ENCODE peak calls at places on chromosome 11, in seven cellular contexts. One of them, this sample, is unnamed. For H3K4me1, the result is how much of the 10 kb centered on the place peaks cover.

GRCh38 chr11:15670520-15671070 is 555.9 kb downstream of the INSC start:
- DNase-seq in Peyer's patch: no peak
- DNase-seq in stomach: no peak
- DNase-seq in esophagus squamous epithelium: no peak
- DNase-seq in transverse colon: no peak
- DNase-seq in endothelial cell of umbilical vein: no peak
- DNase-seq in IMR-90: peak
- DNase-seq in this sample: no peak

GRCh38 chr11:114678125-114679036 is at the start of gene NXPE2:
- DNase-seq in Peyer's patch: peak
- DNase-seq in stomach: no peak
- DNase-seq in esophagus squamous epithelium: no peak
- DNase-seq in transverse colon: peak
- DNase-seq in endothelial cell of umbilical vein: no peak
- DNase-seq in IMR-90: peak
- DNase-seq in this sample: no peak

GRCh38 chr11:110972640-110973039 is 260.4 kb upstream of the ARHGAP20 start:
- DNase-seq in Peyer's patch: no peak
- DNase-seq in stomach: no peak
- DNase-seq in esophagus squamous epithelium: no peak
- DNase-seq in transverse colon: no peak
- DNase-seq in endothelial cell of umbilical vein: no peak
- DNase-seq in IMR-90: peak
- DNase-seq in this sample: no peak

GRCh38 chr11:105588001-105588400 is 21.9 kb upstream of the GRIA4 start:
- DNase-seq in Peyer's patch: no peak
- DNase-seq in stomach: no peak
- DNase-seq in esophagus squamous epithelium: no peak
- DNase-seq in transverse colon: no peak
- DNase-seq in endothelial cell of umbilical vein: peak
- DNase-seq in IMR-90: peak
- DNase-seq in this sample: no peak

GRCh38 chr11:67117667-67118058 is 1.4 kb upstream of the KDM2A start:
- DNase-seq in Peyer's patch: peak
- DNase-seq in stomach: no peak
- DNase-seq in esophagus squamous epithelium: no peak
- DNase-seq in transverse colon: peak
- DNase-seq in endothelial cell of umbilical vein: peak
- DNase-seq in IMR-90: no peak
- DNase-seq in this sample: peak

GRCh38 chr11:2578006-2578933 is 121.5 kb downstream of the KCNQ1OT1 start:
- DNase-seq in Peyer's patch: peak
- DNase-seq in stomach: peak
- DNase-seq in esophagus squamous epithelium: no peak
- DNase-seq in transverse colon: peak
- DNase-seq in endothelial cell of umbilical vein: no peak
- DNase-seq in IMR-90: no peak
- DNase-seq in this sample: no peak

GRCh38 chr11:110490886-110491285 is 61.1 kb downstream of the FDX1 start:
- DNase-seq in Peyer's patch: no peak
- DNase-seq in stomach: no peak
- DNase-seq in esophagus squamous epithelium: no peak
- DNase-seq in transverse colon: no peak
- DNase-seq in endothelial cell of umbilical vein: no peak
- DNase-seq in IMR-90: peak
- DNase-seq in this sample: no peak

GRCh38 chr11:123321641-123322040 is 108.4 kb upstream of the GRAMD1B start:
- DNase-seq in Peyer's patch: no peak
- DNase-seq in stomach: no peak
- DNase-seq in esophagus squamous epithelium: no peak
- DNase-seq in transverse colon: no peak
- DNase-seq in endothelial cell of umbilical vein: no peak
- DNase-seq in IMR-90: no peak
- DNase-seq in this sample: no peak

GRCh38 chr11:18046116-18046777 is at the start of gene TPH1:
- DNase-seq in Peyer's patch: peak
- DNase-seq in stomach: peak
- DNase-seq in esophagus squamous epithelium: no peak
- DNase-seq in transverse colon: peak
- DNase-seq in endothelial cell of umbilical vein: no peak
- DNase-seq in IMR-90: peak
- DNase-seq in this sample: peak

GRCh38 chr11:85889676-85890579 is 34.7 kb downstream of the CCDC83 start:
- DNase-seq in Peyer's patch: no peak
- DNase-seq in stomach: no peak
- DNase-seq in esophagus squamous epithelium: no peak
- DNase-seq in transverse colon: no peak
- DNase-seq in endothelial cell of umbilical vein: no peak
- DNase-seq in IMR-90: peak
- DNase-seq in this sample: no peak

GRCh38 chr11:119747868-119748660 is 19.1 kb upstream of the NECTIN1 start:
- DNase-seq in Peyer's patch: no peak
- DNase-seq in stomach: no peak
- DNase-seq in esophagus squamous epithelium: no peak
- DNase-seq in transverse colon: no peak
- DNase-seq in endothelial cell of umbilical vein: no peak
- DNase-seq in IMR-90: no peak
- DNase-seq in this sample: no peak

GRCh38 chr11:118913411-118914125 is 12.2 kb downstream of the BCL9L start:
- DNase-seq in Peyer's patch: peak
- DNase-seq in stomach: no peak
- DNase-seq in esophagus squamous epithelium: no peak
- DNase-seq in transverse colon: no peak
- DNase-seq in endothelial cell of umbilical vein: no peak
- DNase-seq in IMR-90: no peak
- DNase-seq in this sample: no peak

GRCh38 chr11:122137081-122137793 is 21.2 kb upstream of the BLID start:
- DNase-seq in Peyer's patch: no peak
- DNase-seq in stomach: no peak
- DNase-seq in esophagus squamous epithelium: no peak
- DNase-seq in transverse colon: no peak
- DNase-seq in endothelial cell of umbilical vein: peak
- DNase-seq in IMR-90: peak
- DNase-seq in this sample: no peak

GRCh38 chr11:94020777-94021615 is at the start of gene HEPHL1:
- DNase-seq in Peyer's patch: no peak
- DNase-seq in stomach: no peak
- DNase-seq in esophagus squamous epithelium: no peak
- DNase-seq in transverse colon: no peak
- DNase-seq in endothelial cell of umbilical vein: no peak
- DNase-seq in IMR-90: peak
- DNase-seq in this sample: no peak

GRCh38 chr11:94024547-94024946 is 3.4 kb downstream of the HEPHL1 start:
- DNase-seq in Peyer's patch: no peak
- DNase-seq in stomach: no peak
- DNase-seq in esophagus squamous epithelium: no peak
- DNase-seq in transverse colon: no peak
- DNase-seq in endothelial cell of umbilical vein: no peak
- DNase-seq in IMR-90: no peak
- DNase-seq in this sample: no peak

GRCh38 chr11:94025695-94026394 is 4.7 kb downstream of the HEPHL1 start:
- DNase-seq in Peyer's patch: no peak
- DNase-seq in stomach: no peak
- DNase-seq in esophagus squamous epithelium: no peak
- DNase-seq in transverse colon: no peak
- DNase-seq in endothelial cell of umbilical vein: no peak
- DNase-seq in IMR-90: peak
- DNase-seq in this sample: no peak

GRCh38 chr11:94027210-94027609 is 6.1 kb downstream of the HEPHL1 start:
- DNase-seq in Peyer's patch: no peak
- DNase-seq in stomach: no peak
- DNase-seq in esophagus squamous epithelium: no peak
- DNase-seq in transverse colon: no peak
- DNase-seq in endothelial cell of umbilical vein: no peak
- DNase-seq in IMR-90: no peak
- DNase-seq in this sample: no peak

DNA sequence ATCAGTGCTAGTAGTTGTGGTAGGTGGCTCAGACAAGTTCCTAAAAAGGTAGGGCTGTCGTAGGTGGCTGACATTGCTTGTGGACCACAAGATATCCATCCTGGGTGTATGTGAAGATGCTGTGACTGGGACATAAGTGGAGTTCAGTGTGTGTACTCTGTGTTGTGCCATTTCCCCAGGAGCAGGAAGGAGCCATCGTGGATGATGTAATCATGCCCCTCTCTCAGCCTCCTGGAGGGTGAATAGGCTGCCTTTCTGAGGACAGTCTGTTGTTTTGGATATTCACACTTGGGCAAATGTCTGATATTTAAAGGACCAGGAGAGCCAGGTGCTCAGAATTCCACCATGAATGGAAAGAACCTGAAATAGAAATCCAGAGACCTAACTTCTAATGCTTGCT is 2.7 kb downstream of the HEPHL1 start:
- DNase-seq in Peyer's patch: no peak
- DNase-seq in stomach: no peak
- DNase-seq in esophagus squamous epithelium: no peak
- DNase-seq in transverse colon: no peak
- DNase-seq in endothelial cell of umbilical vein: no peak
- DNase-seq in IMR-90: no peak
- DNase-seq in this sample: no peak
- H3K4me1 ChIP-seq in Peyer's patch: under half
- H3K4me1 ChIP-seq in stomach: under half
- H3K4me1 ChIP-seq in esophagus squamous epithelium: under half
- H3K4me1 ChIP-seq in transverse colon: under half
- H3K4me1 ChIP-seq in endothelial cell of umbilical vein: under half
- H3K4me1 ChIP-seq in IMR-90: under half
- H3K4me1 ChIP-seq in this sample: under half

GRCh38 chr11:95149659-95150294 is 60.1 kb downstream of the ENDOD1 start:
- DNase-seq in Peyer's patch: peak
- DNase-seq in stomach: peak
- DNase-seq in esophagus squamous epithelium: no peak
- DNase-seq in transverse colon: peak
- DNase-seq in endothelial cell of umbilical vein: peak
- DNase-seq in IMR-90: no peak
- DNase-seq in this sample: peak
- TF ChIP-seq POLR2A in Peyer's patch: no peak
- TF ChIP-seq POLR2A in stomach: no peak
- TF ChIP-seq POLR2A in esophagus squamous epithelium: no peak
- TF ChIP-seq POLR2A in transverse colon: no peak
- TF ChIP-seq POLR2A in endothelial cell of umbilical vein: no peak
- TF ChIP-seq POLR2A in IMR-90: no peak
- TF ChIP-seq POLR2A in this sample: no peak

GRCh38 chr11:128517457-128518230 is 69.7 kb downstream of the ETS1 start:
- DNase-seq in Peyer's patch: no peak
- DNase-seq in stomach: no peak
- DNase-seq in esophagus squamous epithelium: no peak
- DNase-seq in transverse colon: no peak
- DNase-seq in endothelial cell of umbilical vein: no peak
- DNase-seq in IMR-90: no peak
- DNase-seq in this sample: no peak
- H3K4me3 ChIP-seq in Peyer's patch: peak
- H3K4me3 ChIP-seq in stomach: peak
- H3K4me3 ChIP-seq in esophagus squamous epithelium: peak
- H3K4me3 ChIP-seq in transverse colon: peak
- H3K4me3 ChIP-seq in endothelial cell of umbilical vein: no peak
- H3K4me3 ChIP-seq in IMR-90: peak
- H3K4me3 ChIP-seq in this sample: peak

GRCh38 chr11:130476922-130477491 is 28.6 kb downstream of the ADAMTS15 start:
- DNase-seq in Peyer's patch: no peak
- DNase-seq in stomach: no peak
- DNase-seq in esophagus squamous epithelium: no peak
- DNase-seq in transverse colon: no peak
- DNase-seq in endothelial cell of umbilical vein: no peak
- DNase-seq in IMR-90: no peak
- DNase-seq in this sample: no peak
- H3K4me1 ChIP-seq in Peyer's patch: under half
- H3K4me1 ChIP-seq in stomach: under half
- H3K4me1 ChIP-seq in esophagus squamous epithelium: under half
- H3K4me1 ChIP-seq in transverse colon: under half
- H3K4me1 ChIP-seq in endothelial cell of umbilical vein: under half
- H3K4me1 ChIP-seq in IMR-90: under half
- H3K4me1 ChIP-seq in this sample: under half

DNA sequence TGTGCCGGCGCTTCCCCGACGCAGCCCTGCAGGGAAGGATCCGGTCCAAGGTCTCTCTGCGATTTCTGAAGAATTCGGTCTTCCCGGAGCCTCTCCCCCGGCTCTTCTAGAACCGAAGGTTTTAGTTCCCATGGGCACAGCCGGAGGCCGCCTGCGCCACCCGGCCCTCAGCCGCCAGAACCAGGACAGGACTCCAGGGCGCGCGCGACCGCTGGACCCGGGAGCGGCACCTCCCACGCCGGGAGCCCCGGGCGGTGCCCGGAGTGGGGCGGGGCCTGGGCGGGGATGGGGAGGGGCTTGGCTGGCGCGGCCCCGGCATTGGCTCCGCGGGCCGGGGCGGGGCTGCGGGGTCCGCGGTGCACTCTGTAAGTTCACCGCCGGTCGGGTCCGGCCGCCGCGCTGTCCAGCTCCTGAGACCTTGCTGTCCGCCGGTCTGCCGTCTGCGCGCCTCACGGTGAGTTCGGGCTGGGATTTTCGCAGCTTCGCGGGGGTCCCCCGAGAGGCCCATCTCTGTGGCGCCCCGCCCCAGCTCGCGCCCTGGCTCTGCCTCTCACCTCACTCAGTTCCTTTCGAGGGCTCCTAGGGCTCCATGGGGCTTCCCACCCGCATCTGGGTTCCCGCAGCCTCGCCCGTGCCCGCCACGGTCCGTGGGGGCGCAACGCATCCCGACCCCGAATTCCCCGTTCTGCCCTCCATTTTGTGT is at the start of gene CDC42EP2:
- DNase-seq in Peyer's patch: peak
- DNase-seq in stomach: peak
- DNase-seq in esophagus squamous epithelium: no peak
- DNase-seq in transverse colon: peak
- DNase-seq in endothelial cell of umbilical vein: peak
- DNase-seq in IMR-90: peak
- DNase-seq in this sample: peak
- TF ChIP-seq POLR2A in Peyer's patch: peak
- TF ChIP-seq POLR2A in stomach: no peak
- TF ChIP-seq POLR2A in esophagus squamous epithelium: peak
- TF ChIP-seq POLR2A in transverse colon: peak
- TF ChIP-seq POLR2A in endothelial cell of umbilical vein: peak
- TF ChIP-seq POLR2A in IMR-90: peak
- TF ChIP-seq POLR2A in this sample: no peak

GRCh38 chr11:27212248-27212780 is 150.7 kb downstream of the CCDC34 start:
- DNase-seq in Peyer's patch: no peak
- DNase-seq in stomach: no peak
- DNase-seq in esophagus squamous epithelium: no peak
- DNase-seq in transverse colon: no peak
- DNase-seq in endothelial cell of umbilical vein: no peak
- DNase-seq in IMR-90: no peak
- DNase-seq in this sample: no peak

GRCh38 chr11:27211370-27212127 is 151.5 kb downstream of the CCDC34 start:
- DNase-seq in Peyer's patch: no peak
- DNase-seq in stomach: no peak
- DNase-seq in esophagus squamous epithelium: no peak
- DNase-seq in transverse colon: no peak
- DNase-seq in endothelial cell of umbilical vein: no peak
- DNase-seq in IMR-90: no peak
- DNase-seq in this sample: no peak

GRCh38 chr11:27215471-27216267 is 147.3 kb downstream of the CCDC34 start:
- DNase-seq in Peyer's patch: no peak
- DNase-seq in stomach: peak
- DNase-seq in esophagus squamous epithelium: no peak
- DNase-seq in transverse colon: no peak
- DNase-seq in endothelial cell of umbilical vein: peak
- DNase-seq in IMR-90: no peak
- DNase-seq in this sample: no peak

GRCh38 chr11:27214713-27215112 is 148.3 kb downstream of the CCDC34 start:
- DNase-seq in Peyer's patch: no peak
- DNase-seq in stomach: no peak
- DNase-seq in esophagus squamous epithelium: no peak
- DNase-seq in transverse colon: no peak
- DNase-seq in endothelial cell of umbilical vein: no peak
- DNase-seq in IMR-90: no peak
- DNase-seq in this sample: no peak

GRCh38 chr11:27213232-27213660 is 149.8 kb downstream of the CCDC34 start:
- DNase-seq in Peyer's patch: no peak
- DNase-seq in stomach: no peak
- DNase-seq in esophagus squamous epithelium: no peak
- DNase-seq in transverse colon: no peak
- DNase-seq in endothelial cell of umbilical vein: peak
- DNase-seq in IMR-90: peak
- DNase-seq in this sample: no peak
- H3K4me3 ChIP-seq in Peyer's patch: no peak
- H3K4me3 ChIP-seq in stomach: no peak
- H3K4me3 ChIP-seq in esophagus squamous epithelium: no peak
- H3K4me3 ChIP-seq in transverse colon: no peak
- H3K4me3 ChIP-seq in endothelial cell of umbilical vein: no peak
- H3K4me3 ChIP-seq in IMR-90: no peak
- H3K4me3 ChIP-seq in this sample: no peak

This sample was measured in testis.